ENCODE peak calls at places on chromosomes 11 and 22, in six cellular contexts. K, X, F, U, P and H are unnamed samples.

GRCh38 chr11:2516276-2517015 is 71.6 kb downstream of the KCNQ1 start:
- DNase-seq in K (no peak), X (peak; percentile 14), F (no peak), U (peak; percentile 18), P (no peak), H (no peak)

GRCh38 chr11:78432058-78432515 is 14.5 kb upstream of the GAB2 start:
- DNase-seq in K (peak; percentile 16), X (no peak), F (no peak), U (no peak), P (no peak), H (peak; percentile 17)

GRCh38 chr11:118359295-118359958 is at the start of gene UBE4A:
- DNase-seq in K (peak; percentile 97), X (peak; percentile 99), F (peak; percentile 88), U (peak; percentile 97), P (peak; percentile 86), H (peak; percentile 99)

GRCh38 chr11:14905104-14906033 is 13.3 kb upstream of the CYP2R1 start:
- DNase-seq in K (peak; percentile 38), X (peak; percentile 69), F (no peak), U (peak; percentile 43), P (peak; percentile 70), H (peak; percentile 86)

GRCh38 chr11:115430345-115430744 is 73.9 kb downstream of the CADM1 start:
- DNase-seq in K (no peak), X (no peak), F (no peak), U (no peak), P (no peak), H (no peak)

GRCh38 chr22:39148727-39149535 is 3.5 kb downstream of the CBX7 start:
- DNase-seq in K (no peak), X (peak; percentile 50), F (no peak), U (peak; percentile 47), P (peak; percentile 91), H (peak; percentile 88)

GRCh38 chr11:82533628-82534353 is 199.9 kb downstream of the FAM181B start:
- DNase-seq in K (no peak), X (no peak), F (no peak), U (no peak), P (no peak), H (no peak)

GRCh38 chr11:112962854-112963367 is 1.7 kb downstream of the NCAM1 start:
- DNase-seq in K (peak; percentile 85), X (peak; percentile 42), F (no peak), U (peak; percentile 72), P (peak; percentile 19), H (no peak)

GRCh38 chr22:38416621-38417251 is 38.3 kb downstream of the KCNJ4 start:
- DNase-seq in K (no peak), X (no peak), F (no peak), U (peak; percentile 19), P (no peak), H (no peak)

GRCh38 chr11:12376259-12376971 is 956 bp upstream of the PARVA start:
- DNase-seq in K (no peak), X (peak; percentile 39), F (no peak), U (no peak), P (no peak), H (no peak)

GRCh38 chr11:10350341-10350740 is 45.5 kb downstream of the ADM start:
- DNase-seq in K (no peak), X (no peak), F (peak; percentile 73), U (no peak), P (no peak), H (no peak)

GRCh38 chr11:27934830-27935145 is 173.2 kb downstream of the KIF18A start:
- DNase-seq in K (no peak), X (no peak), F (peak; percentile 96), U (no peak), P (no peak), H (no peak)

GRCh38 chr22:48263791-48264351 is 1501.4 kb downstream of the TBC1D22A start:
- DNase-seq in K (no peak), X (no peak), F (no peak), U (peak; percentile 3), P (no peak), H (no peak)

GRCh38 chr11:33399421-33399820 is 142.2 kb downstream of the HIPK3 start:
- DNase-seq in K (no peak), X (no peak), F (no peak), U (no peak), P (no peak), H (no peak)

GRCh38 chr11:65858354-65859133 is 564 bp upstream of the CFL1 start:
- DNase-seq in K (no peak), X (no peak), F (no peak), U (no peak), P (peak; percentile 94), H (no peak)

GRCh38 chr11:129374081-129374992 is 1.3 kb upstream of the BARX2 start:
- DNase-seq in K (peak; percentile 33), X (peak; percentile 45), F (no peak), U (no peak), P (peak; percentile 31), H (no peak)

GRCh38 chr11:118243993-118244762 is 8.0 kb downstream of the MPZL3 start:
- DNase-seq in K (no peak), X (no peak), F (no peak), U (no peak), P (no peak), H (no peak)

GRCh38 chr11:72326151-72326842 is 82.3 kb upstream of the PHOX2A start:
- DNase-seq in K (no peak), X (no peak), F (peak; percentile 67), U (no peak), P (no peak), H (peak; percentile 48)

GRCh38 chr11:11607772-11608171 is 14.0 kb downstream of the GALNT18 start:
- DNase-seq in K (no peak), X (no peak), F (no peak), U (no peak), P (no peak), H (no peak)

GRCh38 chr22:42805016-42805997 is 51.8 kb downstream of the ARFGAP3 start:
- DNase-seq in K (no peak), X (peak; percentile 16), F (no peak), U (peak; percentile 89), P (no peak), H (no peak)

GRCh38 chr22:22836635-22837034 is 51.0 kb upstream of the IGLL5 start:
- DNase-seq in K (no peak), X (no peak), F (no peak), U (no peak), P (no peak), H (no peak)

GRCh38 chr11:26730711-26731460 is 9.0 kb upstream of the SLC5A12 start:
- DNase-seq in K (no peak), X (no peak), F (peak; percentile 7), U (no peak), P (no peak), H (no peak)

GRCh38 chr11:103397369-103397768 is 288.1 kb downstream of the DYNC2H1 start:
- DNase-seq in K (no peak), X (no peak), F (peak; percentile 10), U (no peak), P (no peak), H (no peak)

GRCh38 chr11:15800121-15800800 is 556.1 kb downstream of the SOX6 start:
- DNase-seq in K (no peak), X (peak; percentile 26), F (peak; percentile 36), U (peak; percentile 50), P (no peak), H (peak; percentile 7)

GRCh38 chr11:111586305-111586915 is 15.8 kb upstream of the SIK2 start:
- DNase-seq in K (peak; percentile 49), X (peak; percentile 55), F (peak; percentile 39), U (peak; percentile 44), P (peak; percentile 50), H (peak; percentile 74)

GRCh38 chr11:117232911-117233409 is 489 bp downstream of the RNF214 start:
- DNase-seq in K (peak; percentile 38), X (no peak), F (no peak), U (no peak), P (peak; percentile 60), H (peak; percentile 24)

GRCh38 chr11:35363246-35364100 is 55.9 kb downstream of the SLC1A2 start:
- DNase-seq in K (no peak), X (no peak), F (no peak), U (no peak), P (no peak), H (no peak)

DNA sequence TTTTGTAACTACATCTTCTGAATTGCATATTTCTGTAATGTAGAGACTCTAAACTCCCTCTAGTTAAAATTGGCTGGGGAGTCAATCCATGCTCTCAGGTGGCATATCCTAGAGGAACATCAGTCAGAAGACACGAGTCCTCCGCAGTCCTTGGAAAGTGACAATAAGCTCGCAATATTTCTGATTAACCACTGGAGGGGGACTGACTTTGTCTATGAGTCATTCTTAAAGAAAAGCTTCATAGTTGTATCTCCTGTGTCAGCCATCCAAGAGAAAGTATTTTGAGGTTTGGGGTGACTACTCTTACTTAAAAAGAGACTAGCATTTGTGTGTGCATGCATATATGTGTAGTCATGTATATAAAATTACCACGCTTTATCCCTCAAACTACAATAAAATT is 60.2 kb downstream of the SLN start:
- DNase-seq in K (no peak), X (no peak), F (peak; percentile 1), U (no peak), P (no peak), H (no peak)
- TF ChIP-seq CTCF in K (no peak), X (no peak), F (peak; percentile 13), U (no peak), P (no peak), H (no peak)

DNA sequence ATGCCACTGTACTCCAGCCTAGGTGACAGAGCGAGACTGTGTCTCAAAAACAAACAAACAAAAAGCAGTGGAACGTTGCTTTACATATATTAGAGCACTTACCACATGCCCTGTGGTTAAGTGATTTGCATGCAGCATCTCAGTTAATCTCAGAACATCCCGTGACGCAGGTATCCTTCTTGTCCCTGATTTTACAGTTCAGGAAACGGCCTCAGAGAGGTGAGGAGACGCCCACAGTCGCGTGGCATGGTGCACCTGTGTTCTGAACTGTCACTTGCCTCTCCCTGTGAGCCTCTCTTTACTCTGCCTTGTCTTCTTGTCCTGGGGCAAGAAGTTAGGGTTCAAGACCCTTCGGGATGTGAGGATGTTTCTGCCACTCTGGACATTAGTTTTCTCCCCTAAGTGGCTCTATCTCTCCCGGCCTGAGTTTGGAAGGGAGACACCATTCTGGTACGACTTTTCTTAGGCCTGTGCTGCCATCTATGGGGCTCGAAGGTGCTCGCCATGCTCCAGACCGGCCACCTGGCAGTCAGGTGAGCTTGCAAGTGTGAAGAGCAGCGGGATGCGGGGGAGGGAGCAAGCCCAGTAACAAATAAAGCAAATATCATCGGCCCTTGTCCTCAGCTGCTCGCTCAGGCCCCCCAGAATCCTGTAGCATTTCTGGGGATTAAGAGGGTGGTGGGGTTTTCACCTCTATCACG is 25.6 kb downstream of the YWHAH start:
- DNase-seq in K (peak; percentile 73), X (peak; percentile 83), F (peak; percentile 44), U (peak; percentile 80), P (peak; percentile 75), H (peak; percentile 85)
- TF ChIP-seq CTCF in K (peak; percentile 72), X (no peak), F (no peak), U (peak; percentile 44), P (peak; percentile 42), H (peak; percentile 60)

GRCh38 chr11:62123669-62124185 is at the start of gene INCENP:
- DNase-seq in K (peak; percentile 99), X (peak; percentile 97), F (peak; percentile 99), U (peak; percentile 96), P (peak; percentile 95), H (peak; percentile 98)
- TF ChIP-seq CTCF in K (no peak), X (no peak), F (no peak), U (no peak), P (no peak), H (no peak)

DNA sequence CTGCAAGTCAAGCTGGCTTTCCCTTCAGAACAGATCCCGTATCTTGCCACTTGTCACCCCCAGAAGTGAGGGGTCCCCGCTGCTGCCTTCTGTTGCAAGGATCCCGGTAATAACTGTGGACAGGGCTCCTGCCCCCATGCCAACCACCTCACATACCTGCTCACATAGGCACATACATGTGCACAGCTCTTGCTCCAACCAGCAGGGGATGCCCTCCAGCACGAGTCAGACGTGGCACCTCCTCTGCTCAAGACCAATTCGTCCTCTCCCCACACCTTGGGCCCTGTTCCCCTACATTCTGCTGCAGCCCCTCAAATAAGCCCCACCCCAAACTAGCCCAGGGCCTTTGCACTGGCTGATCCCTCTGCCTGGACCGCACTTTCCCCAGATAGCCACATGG is 163.3 kb downstream of the CRYBB2 start:
- DNase-seq in K (no peak), X (no peak), F (no peak), U (no peak), P (no peak), H (no peak)
- TF ChIP-seq CTCF in K (peak; percentile 12), X (no peak), F (peak; percentile 35), U (no peak), P (peak; percentile 10), H (no peak)